ENCODE peak calls at places on chromosome 11, in four cellular contexts. U is HepG2, K is K562, V is GM12878. G is an unnamed sample.

GRCh38 chr11:24289301-24289700 is 207.6 kb upstream of the LUZP2 start:
- DNase-seq in U (no peak), K (no peak), V (no peak), G (no peak)

GRCh38 chr11:1988667-1989317 is 8.8 kb downstream of the H19 start:
- DNase-seq in U (peak; percentile 78), K (no peak), V (no peak), G (no peak)

GRCh38 chr11:37124384-37124783 is 526.3 kb upstream of the RAG2 start:
- DNase-seq in U (no peak), K (no peak), V (no peak), G (no peak)

GRCh38 chr11:17406082-17406817 is 17.8 kb upstream of the KCNJ11 start:
- DNase-seq in U (no peak), K (no peak), V (no peak), G (no peak)

GRCh38 chr11:80958414-80958813 is 1517.6 kb upstream of the TENM4 start:
- DNase-seq in U (no peak), K (no peak), V (no peak), G (no peak)

GRCh38 chr11:11946180-11946579 is 62.2 kb downstream of the DKK3 start:
- DNase-seq in U (no peak), K (no peak), V (no peak), G (no peak)

GRCh38 chr11:9158898-9159391 is 67.5 kb upstream of the SCUBE2 start:
- DNase-seq in U (no peak), K (no peak), V (no peak), G (no peak)

GRCh38 chr11:122882809-122883681 is 486 bp downstream of the JHY start:
- DNase-seq in U (peak; percentile 7), K (peak; percentile 9), V (no peak), G (peak; percentile 68)

GRCh38 chr11:60855726-60856633 is at the start of gene PTGDR2:
- DNase-seq in U (peak; percentile 71), K (peak; percentile 49), V (no peak), G (no peak)

GRCh38 chr11:134371436-134372185 is 39.8 kb downstream of the GLB1L2 start:
- DNase-seq in U (no peak), K (no peak), V (no peak), G (no peak)

GRCh38 chr11:71251159-71251721 is 1.1 kb downstream of the SHANK2 start:
- DNase-seq in U (no peak), K (no peak), V (no peak), G (no peak)

GRCh38 chr11:131906963-131907362 is 536.5 kb downstream of the NTM start:
- DNase-seq in U (no peak), K (no peak), V (no peak), G (no peak)

GRCh38 chr11:104124979-104125378 is 39.0 kb downstream of the PDGFD start:
- DNase-seq in U (no peak), K (no peak), V (peak; percentile 3), G (no peak)

GRCh38 chr11:4626207-4627105 is 10.8 kb upstream of the OR51D1 start:
- DNase-seq in U (peak; percentile 45), K (peak; percentile 59), V (no peak), G (peak; percentile 75)

GRCh38 chr11:62437616-62438015 is 18.8 kb downstream of the SCGB1A1 start:
- DNase-seq in U (no peak), K (no peak), V (no peak), G (no peak)

GRCh38 chr11:128483211-128483788 is 104.1 kb downstream of the ETS1 start:
- DNase-seq in U (no peak), K (no peak), V (peak; percentile 79), G (no peak)
- TF ChIP-seq ATF3 in U (no peak), K (no peak), V (no peak), G (no peak)

GRCh38 chr11:83612891-83613766 is 327.0 kb upstream of the CCDC90B start:
- DNase-seq in U (no peak), K (no peak), V (peak; percentile 74), G (no peak)
- TF ChIP-seq RAD21 in U (no peak), K (no peak), V (no peak), G (no peak)

DNA sequence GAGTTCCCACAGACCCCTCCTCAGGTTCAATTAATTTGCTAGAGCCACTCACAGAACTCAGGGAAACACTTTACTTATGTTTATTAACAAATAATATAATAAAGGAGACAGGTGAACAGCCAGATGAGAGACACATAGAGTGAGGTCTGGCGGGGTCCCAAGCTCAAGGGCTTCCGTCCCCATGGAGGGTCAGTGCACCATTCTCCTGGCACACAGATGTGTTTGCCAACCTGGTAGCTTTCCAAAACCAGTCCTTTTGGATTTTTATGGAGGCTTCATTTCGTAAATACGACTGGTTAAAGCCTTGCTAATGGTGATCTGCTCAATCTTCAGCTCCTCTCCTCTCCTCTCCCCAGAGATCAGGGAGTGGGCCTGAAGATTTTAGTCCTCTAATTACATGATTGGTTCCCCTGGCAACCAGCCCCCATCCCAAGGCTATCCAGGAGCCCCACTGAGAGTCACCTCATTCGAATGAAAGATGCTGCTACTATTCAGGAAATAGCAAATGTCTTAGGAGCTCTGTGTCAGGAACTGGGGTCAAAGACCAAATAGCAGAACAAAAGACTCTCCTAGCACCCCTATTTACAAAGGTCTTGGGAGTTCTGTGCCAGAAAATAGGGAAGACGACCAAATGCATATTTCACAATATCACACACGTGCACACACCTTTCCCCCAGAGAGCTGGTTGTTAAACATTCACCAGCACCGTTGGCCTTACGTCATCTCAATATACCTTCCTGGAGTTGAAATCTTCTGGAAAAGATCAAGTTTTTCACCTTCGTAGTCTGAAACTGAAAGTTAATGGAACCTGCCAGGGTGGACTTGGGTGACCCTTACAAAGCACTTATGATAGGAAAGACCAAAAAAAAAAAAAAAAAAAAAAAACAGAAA is 23.8 kb upstream of the CAPRIN1 start:
- DNase-seq in U (peak; percentile 63), K (no peak), V (no peak), G (no peak)
- TF ChIP-seq REST in U (no peak), K (no peak), V (no peak), G (no peak)

GRCh38 chr11:64916040-64916847 is 765 bp downstream of the ATG2A start:
- DNase-seq in U (peak; percentile 55), K (peak; percentile 70), V (no peak), G (no peak)
- TF ChIP-seq ATF3 in U (no peak), K (peak; percentile 59), V (no peak), G (no peak)

DNA sequence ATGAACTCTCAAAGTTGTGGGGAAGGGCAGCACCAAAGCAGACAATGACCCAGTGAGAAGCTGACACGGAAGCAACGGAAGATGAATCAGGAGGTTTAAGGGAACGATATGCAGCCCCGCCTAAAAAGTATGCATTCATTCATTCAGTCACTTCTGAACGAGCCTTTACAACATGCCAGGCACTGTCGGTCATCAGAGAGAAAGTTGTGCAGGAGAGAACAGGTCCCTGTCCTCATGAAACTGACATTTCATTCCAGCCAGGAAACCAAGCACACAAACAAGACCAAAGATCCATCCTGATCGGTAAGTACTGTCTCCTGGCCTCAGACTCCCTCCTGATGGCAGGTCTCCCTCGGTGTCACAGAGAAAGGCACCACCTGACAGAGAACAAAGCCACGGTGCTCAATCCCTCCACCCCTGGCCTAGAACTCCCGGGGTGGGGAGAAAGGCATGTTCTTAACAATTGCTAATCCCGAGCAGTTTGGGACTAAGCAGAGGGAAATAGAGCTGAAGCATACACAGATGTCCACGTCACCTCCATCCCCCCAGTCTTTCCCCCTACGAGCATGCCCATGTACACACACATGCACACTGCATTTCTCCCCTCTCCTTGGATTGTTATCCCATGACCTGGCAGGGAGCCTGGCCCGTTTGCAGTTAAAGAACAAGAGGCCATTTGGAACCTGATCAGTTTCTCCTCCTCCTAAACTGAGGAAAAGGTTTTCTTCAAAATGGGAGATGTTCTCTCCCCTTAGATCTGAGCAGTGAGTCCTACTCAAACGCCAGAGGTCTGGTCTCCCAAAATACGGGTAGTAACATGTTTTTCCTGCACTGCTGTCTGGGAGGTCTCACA is 49.4 kb downstream of the LRFN4 start:
- DNase-seq in U (peak; percentile 81), K (no peak), V (no peak), G (peak; percentile 36)
- TF ChIP-seq RAD21 in U (no peak), K (no peak), V (no peak), G (no peak)

GRCh38 chr11:130144721-130145327 is 14.8 kb upstream of the ST14 start:
- DNase-seq in U (peak; percentile 69), K (no peak), V (no peak), G (no peak)

GRCh38 chr11:130146797-130147196 is 12.8 kb upstream of the ST14 start:
- DNase-seq in U (no peak), K (no peak), V (no peak), G (no peak)

GRCh38 chr11:130145975-130146776 is 13.4 kb upstream of the ST14 start:
- DNase-seq in U (peak; percentile 65), K (no peak), V (no peak), G (peak; percentile 87)

GRCh38 chr11:130144129-130144528 is 15.5 kb upstream of the ST14 start:
- DNase-seq in U (peak; percentile 92), K (no peak), V (no peak), G (no peak)

GRCh38 chr11:130145328-130145812 is 14.2 kb upstream of the ST14 start:
- DNase-seq in U (peak; percentile 57), K (no peak), V (no peak), G (no peak)
- TF ChIP-seq REST in U (no peak), K (no peak), V (no peak), G (no peak)

GRCh38 chr11:31711137-31711536 is 100.0 kb downstream of the PAX6 start:
- DNase-seq in U (no peak), K (no peak), V (no peak), G (no peak)
- TF ChIP-seq ATF3 in U (no peak), K (no peak), V (no peak), G (no peak)

GRCh38 chr11:110777765-110778164 is 65.5 kb upstream of the ARHGAP20 start:
- DNase-seq in U (no peak), K (no peak), V (peak; percentile 24), G (no peak)
- TF ChIP-seq RAD21 in U (no peak), K (no peak), V (no peak), G (no peak)

GRCh38 chr11:6420677-6421076 is 1.8 kb upstream of the APBB1 start:
- DNase-seq in U (no peak), K (no peak), V (no peak), G (no peak)
- TF ChIP-seq REST in U (peak; percentile 54), K (no peak), V (peak; percentile 43), G (no peak)